ENCODE peak calls at places on chromosomes 13 and 19, in six cellular contexts. O, S, G, D, X and T are unnamed samples.

GRCh38 chr13:48571121-48571901 is 38.4 kb upstream of the RCBTB2 start:
- DNase-seq in G (no peak), S (no peak), X (no peak), O (peak; percentile 81), D (no peak), T (no peak)

GRCh38 chr13:44174769-44175425 is 198.7 kb upstream of the SERP2 start:
- DNase-seq in X (peak; percentile 70), S (no peak), O (peak; percentile 76), G (no peak), D (no peak), T (peak; percentile 93)

GRCh38 chr19:10601999-10602329 is 14.9 kb upstream of the AP1M2 start:
- DNase-seq in D (no peak), X (no peak), O (no peak), S (no peak), G (no peak), T (no peak)

GRCh38 chr19:6680141-6680540 is 10.2 kb upstream of the TNFSF14 start:
- DNase-seq in O (no peak), X (no peak), S (no peak), G (no peak), D (no peak), T (no peak)

GRCh38 chr13:36086117-36086516 is 45.1 kb downstream of the DCLK1 start:
- DNase-seq in O (no peak), D (no peak), S (peak; percentile 49), X (no peak), G (peak; percentile 7), T (peak; percentile 51)

GRCh38 chr13:27962982-27963381 is 6.1 kb downstream of the CDX2 start:
- DNase-seq in X (no peak), G (no peak), O (no peak), S (no peak), D (no peak), T (no peak)

GRCh38 chr19:33366917-33367316 is 6.6 kb upstream of the CEBPG start:
- DNase-seq in S (no peak), D (no peak), G (no peak), X (no peak), O (no peak), T (no peak)

GRCh38 chr19:36030264-36031148 is 2.2 kb downstream of the CLIP3 start:
- DNase-seq in G (no peak), O (peak; percentile 53), X (peak; percentile 6), D (no peak), S (no peak), T (peak; percentile 14)

GRCh38 chr13:28299941-28300340 is 161.6 kb downstream of the PAN3 start:
- DNase-seq in X (no peak), O (no peak), S (no peak), D (no peak), G (no peak), T (no peak)

GRCh38 chr19:17796013-17796837 is 1.3 kb downstream of the B3GNT3 start:
- DNase-seq in G (no peak), D (no peak), S (no peak), X (peak; percentile 85), O (no peak), T (no peak)

GRCh38 chr19:55907286-55907685 is 24.9 kb downstream of the NLRP13 start:
- DNase-seq in X (no peak), O (no peak), D (no peak), G (no peak), S (no peak), T (no peak)

GRCh38 chr13:114068723-114069322 is 63.6 kb downstream of the RASA3 start:
- DNase-seq in G (no peak), X (no peak), O (peak; percentile 77), D (no peak), S (no peak), T (peak; percentile 81)

GRCh38 chr13:25300861-25301346 is 521 bp upstream of the NUP58 start:
- DNase-seq in G (no peak), O (no peak), D (no peak), S (peak; percentile 32), X (no peak), T (no peak)

GRCh38 chr19:40687525-40688016 is 2.9 kb downstream of the NUMBL start:
- DNase-seq in G (no peak), O (peak; percentile 86), S (no peak), D (no peak), X (peak; percentile 46), T (no peak)

GRCh38 chr13:95118541-95119324 is 182.5 kb downstream of the ABCC4 start:
- DNase-seq in S (no peak), G (no peak), O (no peak), D (no peak), X (no peak), T (no peak)

GRCh38 chr19:33385956-33386355 is 12.4 kb downstream of the CEBPG start:
- DNase-seq in D (no peak), X (no peak), S (no peak), O (no peak), G (no peak), T (no peak)

GRCh38 chr13:78228940-78229339 is 310.3 kb upstream of the EDNRB start:
- DNase-seq in S (no peak), X (no peak), G (no peak), O (no peak), D (no peak), T (no peak)

GRCh38 chr13:94073006-94073744 is 406.3 kb downstream of the DCT start:
- DNase-seq in O (peak; percentile 91), S (no peak), G (no peak), X (no peak), D (no peak), T (no peak)

GRCh38 chr19:30512748-30513389 is 140.7 kb downstream of the ZNF536 start:
- DNase-seq in S (no peak), D (no peak), X (no peak), O (no peak), G (no peak), T (no peak)

GRCh38 chr19:22422220-22422619 is at the start of gene ZNF98:
- DNase-seq in X (peak; percentile 56), D (no peak), O (no peak), S (no peak), G (no peak), T (no peak)

GRCh38 chr19:12244370-12244769 is 50.3 kb downstream of the ZNF44 start:
- DNase-seq in S (no peak), D (no peak), G (no peak), O (no peak), X (no peak), T (peak; percentile 12)

GRCh38 chr13:35994131-35994966 is 136.8 kb downstream of the DCLK1 start:
- DNase-seq in X (peak; percentile 8), O (peak; percentile 4), G (no peak), D (no peak), S (no peak), T (peak; percentile 5)

DNA sequence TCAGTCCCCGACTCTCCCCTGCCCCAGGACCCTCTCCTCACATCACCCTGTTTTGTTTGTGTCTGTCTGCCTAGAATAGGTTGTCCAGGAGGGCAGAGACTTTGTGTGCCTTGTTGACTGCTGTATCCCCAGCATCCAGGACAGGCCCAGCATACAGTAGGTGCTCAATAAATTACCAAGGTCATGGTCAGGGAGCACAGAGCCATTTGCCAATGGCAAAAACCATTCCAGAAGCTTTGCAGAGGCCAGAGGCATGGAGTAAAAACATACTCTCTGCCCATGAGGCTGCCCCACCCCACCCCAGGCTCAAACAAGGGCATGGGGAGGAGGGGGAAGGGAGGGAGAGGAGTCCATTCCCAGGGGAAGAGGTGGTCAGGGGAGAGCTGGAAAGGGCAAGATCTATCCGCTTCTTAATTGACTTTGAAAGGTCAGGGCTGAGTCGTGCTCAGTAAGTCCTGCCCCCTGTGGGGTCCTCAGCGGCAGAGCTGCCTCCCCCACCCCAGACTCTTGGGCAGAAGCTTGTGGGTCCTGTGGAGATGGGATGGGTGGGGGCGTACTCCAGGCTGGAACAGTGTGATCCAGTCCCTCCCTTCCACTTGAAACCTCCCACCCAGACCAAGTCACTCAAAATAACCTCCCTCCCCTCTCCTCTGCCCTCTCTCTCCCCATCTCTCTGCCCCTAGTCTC is 4.4 kb downstream of the GPR4 start:
- DNase-seq in O (no peak), X (no peak), G (no peak), D (no peak), S (no peak), T (no peak)
- H2BK120ac ChIP-seq in O (peak overlapping the region; percentile 26), X (no peak overlapping the region), G (peak overlapping the region; percentile 61), D (no peak overlapping the region), S (no peak overlapping the region), T (no peak overlapping the region)

GRCh38 chr19:4986056-4986455 is 17.1 kb downstream of the KDM4B start:
- DNase-seq in D (no peak), S (no peak), O (no peak), G (no peak), X (no peak), T (no peak)
- H3K27ac ChIP-seq in D (no peak overlapping the region), S (no peak overlapping the region), O (no peak overlapping the region), G (no peak overlapping the region), X (peak overlapping the region; percentile 89), T (no peak overlapping the region)

DNA sequence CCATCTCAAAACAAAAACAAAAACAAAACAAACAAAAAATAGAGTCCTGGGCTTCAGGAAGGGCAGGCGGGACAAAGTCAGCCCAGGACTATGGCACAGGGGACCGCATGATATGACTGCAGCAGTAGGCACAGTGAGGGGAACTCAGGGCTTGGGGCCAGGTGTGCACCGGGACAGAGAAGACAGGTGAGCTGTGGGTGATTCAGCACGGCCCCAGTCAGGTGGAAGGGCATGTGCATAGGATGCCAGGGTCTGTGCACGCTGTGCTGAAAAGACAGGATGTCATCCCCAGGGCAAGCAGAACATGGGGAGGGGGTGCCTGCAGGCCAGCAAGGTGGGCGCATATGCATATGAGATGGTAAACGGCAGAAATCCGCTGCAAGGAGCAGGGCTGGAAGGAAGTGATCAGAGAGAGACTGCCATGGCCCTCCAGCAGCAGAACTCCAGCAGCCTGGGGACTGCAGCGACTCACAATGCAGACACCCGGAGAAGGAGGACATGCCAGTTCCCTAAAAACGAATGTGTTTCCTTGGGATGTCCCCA is 15.0 kb downstream of the EPS15L1 start:
- DNase-seq in O (no peak), D (no peak), S (no peak), X (no peak), G (no peak), T (no peak)
- H2BK5ac ChIP-seq in O (no peak overlapping the region), D (no peak overlapping the region), S (no peak overlapping the region), X (no peak overlapping the region), G (peak overlapping the region; percentile 82), T (no peak overlapping the region)

GRCh38 chr13:50512602-50513527 is 330.6 kb downstream of the DLEU7 start:
- DNase-seq in D (no peak), S (no peak), X (no peak), O (peak; percentile 61), G (no peak), T (no peak)
- H2BK120ac ChIP-seq in D (no peak overlapping the region), S (no peak overlapping the region), X (no peak overlapping the region), O (peak overlapping the region; percentile 91), G (no peak overlapping the region), T (no peak overlapping the region)